ENCODE peak calls at places on chromosomes 2 and 18, in four cellular contexts. B is adrenal gland, N is right cardiac atrium, O is stomach. W is an unnamed sample. For H3K4me1, the result is how much of the 10 kb centered on the place peaks cover.

GRCh38 chr2:121721926-121722325 is 14.7 kb downstream of the NIFK start:
- DNase-seq in B (no peak), N (no peak), O (no peak), W (no peak)

GRCh38 chr2:181813963-181814565 is 77.5 kb upstream of the ITPRID2 start:
- DNase-seq in B (no peak), N (no peak), O (no peak), W (no peak)

GRCh38 chr2:201754683-201755415 is 25.9 kb downstream of the ALS2 start:
- DNase-seq in B (no peak), N (no peak), O (no peak), W (no peak)

GRCh38 chr2:97011977-97012569 is 25.7 kb upstream of the FAM178B start:
- DNase-seq in B (peak), N (no peak), O (no peak), W (no peak)

GRCh38 chr18:36818652-36819051 is 10.2 kb downstream of the TPGS2 start:
- DNase-seq in B (no peak), N (no peak), O (no peak), W (no peak)

GRCh38 chr2:42025151-42025582 is 22.7 kb upstream of the PKDCC start:
- DNase-seq in B (peak), N (peak), O (no peak), W (no peak)

GRCh38 chr2:66578067-66578852 is 143.3 kb downstream of the MEIS1 start:
- DNase-seq in B (peak), N (no peak), O (no peak), W (no peak)

GRCh38 chr2:18273205-18273604 is 287.2 kb downstream of the RDH14 start:
- DNase-seq in B (no peak), N (no peak), O (no peak), W (no peak)

GRCh38 chr2:233593201-233593600 is 24.2 kb upstream of the UGT1A8 start:
- DNase-seq in B (no peak), N (no peak), O (no peak), W (no peak)

GRCh38 chr2:152826880-152827279 is 108.5 kb downstream of the ARL6IP6 start:
- DNase-seq in B (peak), N (no peak), O (no peak), W (no peak)

GRCh38 chr2:169767243-169767888 is 31.3 kb upstream of the SSB start:
- DNase-seq in B (peak), N (peak), O (peak), W (no peak)

GRCh38 chr18:64208531-64208930 is 59.6 kb upstream of the LINC00305 start:
- DNase-seq in B (no peak), N (no peak), O (no peak), W (no peak)
- H3K4me3 ChIP-seq in B (no peak), N (no peak), O (no peak), W (no peak)

GRCh38 chr2:157933549-157933948 is 57.4 kb upstream of the ACVR1 start:
- DNase-seq in B (no peak), N (no peak), O (no peak), W (no peak)
- H3K27ac ChIP-seq in B (no peak), N (no peak), O (no peak), W (no peak)

GRCh38 chr2:145789636-145790035 is 1269.7 kb upstream of the ZEB2 start:
- DNase-seq in B (no peak), N (no peak), O (no peak), W (no peak)
- H3K4me1 ChIP-seq in B (under half), N (under half), O (under half), W (under half)

DNA sequence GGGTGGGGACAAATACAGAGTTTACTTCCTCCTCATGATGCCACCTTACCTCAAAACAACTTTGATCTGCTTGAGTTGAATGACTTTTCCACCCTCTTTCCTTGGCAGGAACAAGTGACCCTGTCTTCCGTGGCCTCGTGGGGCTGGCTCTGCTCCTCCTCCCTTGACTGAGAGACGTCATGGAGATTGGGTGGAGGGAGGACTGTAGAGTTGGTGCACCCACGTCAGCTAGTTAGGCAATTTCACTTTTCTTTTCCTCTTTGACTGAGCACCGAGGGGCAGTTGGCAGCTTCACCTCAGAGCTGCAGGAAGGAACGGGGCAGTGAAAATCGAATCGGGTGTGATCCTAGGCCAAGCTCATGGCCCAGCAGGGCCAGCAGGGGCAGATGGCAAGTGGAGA is at the start of gene SP140:
- DNase-seq in B (peak), N (peak), O (peak), W (peak)
- H3K4me3 ChIP-seq in B (no peak), N (no peak), O (no peak), W (peak)

DNA sequence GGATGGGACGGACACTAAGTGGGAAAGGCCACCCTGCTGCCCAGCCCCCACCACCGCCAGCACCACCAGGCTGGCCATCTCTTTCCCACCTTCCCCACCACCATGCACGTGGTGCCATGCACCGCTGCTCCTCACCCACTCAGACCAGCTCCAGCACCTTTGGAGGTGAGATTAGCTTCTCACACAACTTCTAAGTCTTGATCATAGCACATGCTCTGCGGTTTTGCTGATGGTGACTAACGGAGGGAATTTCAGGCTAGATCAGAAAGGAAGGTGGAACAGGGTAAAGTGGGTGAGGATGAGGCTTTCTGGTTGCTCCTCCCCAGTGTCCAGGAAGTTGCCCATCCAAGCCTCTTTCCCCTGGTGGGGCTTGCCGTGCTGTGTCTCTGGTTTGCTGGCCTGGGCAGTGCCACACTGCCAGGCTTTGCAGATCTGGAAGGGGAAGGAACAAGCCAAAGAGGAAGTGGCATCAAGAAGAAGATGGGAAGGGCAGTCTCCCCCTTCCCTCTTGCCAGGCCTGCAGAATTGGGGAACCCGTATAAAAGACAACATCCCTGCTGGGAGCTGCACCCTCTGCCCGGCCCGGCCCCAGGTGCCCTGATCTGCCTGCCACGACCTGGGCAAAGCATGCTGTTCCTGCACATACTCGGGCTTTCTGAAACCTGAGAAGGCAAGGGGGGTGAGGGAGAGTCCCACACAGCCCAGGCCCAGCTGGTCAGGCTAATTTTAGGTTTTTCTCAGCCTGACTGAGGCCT is 44.3 kb upstream of the CAB39 start:
- DNase-seq in B (peak), N (peak), O (no peak), W (peak)
- H3K27ac ChIP-seq in B (no peak), N (no peak), O (peak), W (peak)

GRCh38 chr18:50805732-50806131 is 14.1 kb downstream of the MRO start:
- DNase-seq in B (peak), N (no peak), O (no peak), W (no peak)
- H3K4me1 ChIP-seq in B (under half), N (under half), O (under half), W (under half)

DNA sequence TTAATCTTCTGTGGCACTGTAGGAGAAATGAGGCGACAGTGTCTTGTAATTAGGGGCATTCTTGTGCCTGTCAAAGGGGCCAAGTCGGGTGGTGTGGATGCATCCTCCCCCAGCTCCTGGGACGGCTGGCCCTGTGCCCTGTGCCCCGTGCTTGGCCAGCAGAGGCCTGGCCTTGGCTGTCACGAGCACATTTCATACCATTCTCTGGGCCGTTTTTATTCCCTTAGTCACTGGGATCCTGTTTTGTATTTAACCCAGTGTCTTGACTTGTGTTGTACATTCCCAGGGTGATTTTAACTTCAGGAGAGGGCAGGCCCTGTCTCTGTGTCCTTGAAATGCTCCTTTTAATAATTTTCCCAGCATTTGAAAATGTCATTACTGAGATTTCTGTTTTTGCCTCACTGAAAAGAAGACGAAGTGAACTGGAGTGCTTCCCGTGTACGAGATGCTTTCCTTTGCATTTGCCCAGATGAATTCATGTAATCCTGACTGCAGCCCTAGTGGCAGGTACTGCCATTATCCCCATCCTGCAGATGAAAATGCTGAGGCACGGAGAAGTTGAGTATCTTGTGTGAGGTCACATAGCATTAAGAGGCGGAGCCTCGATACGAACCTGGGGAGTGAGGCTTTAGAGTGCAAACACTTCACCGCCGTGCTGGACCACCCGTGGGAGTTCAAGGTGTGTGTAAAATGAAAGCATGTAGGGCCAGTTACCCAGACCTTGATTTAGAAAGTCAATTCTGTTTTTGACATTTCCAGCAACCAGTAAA is 57.0 kb downstream of the SH3RF3 start:
- DNase-seq in B (peak), N (peak), O (no peak), W (no peak)
- H3K4me3 ChIP-seq in B (no peak), N (no peak), O (no peak), W (no peak)

GRCh38 chr2:218081695-218082094 is 12.6 kb downstream of the RUFY4 start:
- DNase-seq in B (no peak), N (no peak), O (no peak), W (no peak)
- H3K27ac ChIP-seq in B (no peak), N (no peak), O (no peak), W (no peak)

GRCh38 chr2:40488101-40488598 is 36.3 kb upstream of the SLC8A1 start:
- DNase-seq in B (no peak), N (no peak), O (no peak), W (no peak)
- H3K4me1 ChIP-seq in B (under half), N (under half), O (under half), W (under half)

W was measured in lower lobe of right lung.